ENCODE peak calls at places on chromosomes 4 and X, in four cellular contexts. R, D, E and A are unnamed samples.

GRCh38 chr4:73679836-73680235 is 59.6 kb upstream of the RASSF6 start:
- DNase-seq in R (no peak), D (no peak), E (peak), A (peak)

GRCh38 chr4:24262616-24263015 is 321.7 kb downstream of the DHX15 start:
- DNase-seq in E (peak), D (no peak), R (no peak), A (no peak)

GRCh38 chrX:70039758-70040157 is 10.0 kb downstream of the AWAT2 start:
- DNase-seq in E (peak), D (no peak), R (no peak), A (peak)

GRCh38 chr4:158605393-158605792 is 66.3 kb downstream of the C4orf46 start:
- DNase-seq in R (no peak), E (no peak), D (no peak), A (no peak)

GRCh38 chrX:84933956-84934556 is 69.6 kb upstream of the APOOL start:
- DNase-seq in R (no peak), E (no peak), D (no peak), A (no peak)

GRCh38 chr4:175273995-175274753 is 356.0 kb downstream of the ADAM29 start:
- DNase-seq in R (no peak), E (peak), D (no peak), A (peak)

GRCh38 chr4:48258845-48259397 is 10.7 kb downstream of the TEC start:
- DNase-seq in E (no peak), D (no peak), R (no peak), A (no peak)

GRCh38 chrX:24231169-24231568 is 81.6 kb downstream of the ZFX start:
- DNase-seq in D (no peak), R (no peak), E (peak), A (peak)

GRCh38 chr4:38917481-38918025 is 49.9 kb downstream of the FAM114A1 start:
- DNase-seq in R (no peak), D (no peak), E (no peak), A (no peak)

GRCh38 chrX:120301960-120302359 is 9.3 kb downstream of the TMEM255A start:
- DNase-seq in D (no peak), E (no peak), R (no peak), A (no peak)

GRCh38 chr4:39353478-39354177 is 12.5 kb downstream of the RFC1 start:
- DNase-seq in R (no peak), D (no peak), E (peak), A (no peak)

GRCh38 chrX:103845165-103845653 is 13.2 kb upstream of the RAB9B start:
- DNase-seq in D (peak), R (peak), E (peak), A (peak)

GRCh38 chr4:170853422-170854021 is 763.8 kb upstream of the AADAT start:
- DNase-seq in R (peak), E (peak), D (peak), A (no peak)

GRCh38 chr4:82784615-82785247 is 13.9 kb downstream of the SCD5 start:
- DNase-seq in D (no peak), R (no peak), E (peak), A (peak)
- H3K4me3 ChIP-seq in D (no peak), R (no peak), E (peak), A (peak)

DNA sequence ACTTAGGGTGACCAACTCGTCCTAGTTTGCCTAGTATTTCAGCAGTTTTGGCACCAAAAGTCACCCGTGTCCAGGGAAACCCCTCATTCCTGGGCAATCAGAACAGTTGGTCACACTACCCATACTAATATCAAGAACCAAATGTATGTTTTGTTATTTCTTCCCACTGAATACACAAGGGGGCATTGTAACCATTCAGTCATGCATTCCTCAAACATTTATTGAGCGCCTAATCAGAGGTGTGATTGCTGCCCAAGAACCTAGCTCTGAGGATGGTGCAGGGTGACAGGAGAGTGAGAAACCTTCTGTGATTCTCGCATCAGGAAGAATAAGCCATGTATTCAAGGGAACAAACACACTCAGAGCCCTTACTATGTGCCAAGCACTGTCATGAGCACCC is 69.8 kb upstream of the RAI2 start:
- DNase-seq in E (no peak), R (no peak), D (no peak), A (no peak)
- TF ChIP-seq CTCF in E (no peak), R (no peak), D (no peak), A (no peak)

GRCh38 chr4:10535900-10536299 is 78.7 kb upstream of the ZNF518B start:
- DNase-seq in R (no peak), D (no peak), E (no peak), A (no peak)
- H3K4me3 ChIP-seq in R (no peak), D (no peak), E (no peak), A (no peak)

GRCh38 chrX:95626748-95627147 is 1057.9 kb upstream of the DIAPH2 start:
- DNase-seq in D (no peak), R (no peak), E (no peak), A (no peak)
- TF ChIP-seq CTCF in D (no peak), R (no peak), E (no peak), A (no peak)

GRCh38 chr4:176377705-176378302 is 58.0 kb downstream of the SPCS3 start:
- DNase-seq in E (peak), D (no peak), R (no peak), A (peak)
- H3K4me3 ChIP-seq in E (no peak), D (no peak), R (no peak), A (no peak)